ENCODE peak calls at places on chromosomes 13 and 19, in nine cellular contexts. One of them, this sample, is unnamed.

GRCh38 chr13:101545521-101545920 is 93.0 kb downstream of the ITGBL1 start:
- DNase-seq in PC-3: peak
- DNase-seq in heart left ventricle: no peak
- DNase-seq in Peyer's patch: no peak
- DNase-seq in cardiac muscle cell: no peak
- DNase-seq in psoas muscle: no peak
- DNase-seq in AG04449: no peak
- DNase-seq in ovary: no peak
- DNase-seq in sigmoid colon: no peak
- DNase-seq in this sample: no peak

GRCh38 chr19:38547446-38547845 is 70.3 kb downstream of the MAP4K1 start:
- DNase-seq in PC-3: no peak
- DNase-seq in heart left ventricle: no peak
- DNase-seq in Peyer's patch: no peak
- DNase-seq in cardiac muscle cell: no peak
- DNase-seq in psoas muscle: no peak
- DNase-seq in AG04449: no peak
- DNase-seq in ovary: no peak
- DNase-seq in sigmoid colon: no peak
- DNase-seq in this sample: no peak

GRCh38 chr19:8585894-8586750 is 8.9 kb upstream of the MYO1F start:
- DNase-seq in PC-3: peak
- DNase-seq in heart left ventricle: no peak
- DNase-seq in Peyer's patch: peak
- DNase-seq in cardiac muscle cell: peak
- DNase-seq in psoas muscle: no peak
- DNase-seq in AG04449: no peak
- DNase-seq in ovary: peak
- DNase-seq in sigmoid colon: no peak
- DNase-seq in this sample: peak

GRCh38 chr13:25292301-25292700 is 5.0 kb upstream of the MTMR6 start:
- DNase-seq in PC-3: peak
- DNase-seq in heart left ventricle: no peak
- DNase-seq in Peyer's patch: no peak
- DNase-seq in cardiac muscle cell: no peak
- DNase-seq in psoas muscle: no peak
- DNase-seq in AG04449: no peak
- DNase-seq in ovary: no peak
- DNase-seq in sigmoid colon: no peak
- DNase-seq in this sample: no peak

GRCh38 chr19:18208098-18208951 is 4.5 kb upstream of the RAB3A start:
- DNase-seq in PC-3: peak
- DNase-seq in heart left ventricle: peak
- DNase-seq in Peyer's patch: peak
- DNase-seq in cardiac muscle cell: no peak
- DNase-seq in psoas muscle: peak
- DNase-seq in AG04449: no peak
- DNase-seq in ovary: peak
- DNase-seq in sigmoid colon: peak
- DNase-seq in this sample: no peak

GRCh38 chr13:109331898-109332297 is 454.5 kb downstream of the IRS2 start:
- DNase-seq in PC-3: peak
- DNase-seq in heart left ventricle: no peak
- DNase-seq in Peyer's patch: no peak
- DNase-seq in cardiac muscle cell: no peak
- DNase-seq in psoas muscle: no peak
- DNase-seq in AG04449: peak
- DNase-seq in ovary: no peak
- DNase-seq in sigmoid colon: no peak
- DNase-seq in this sample: no peak

GRCh38 chr13:31862828-31863227 is 123.5 kb downstream of the RXFP2 start:
- DNase-seq in PC-3: no peak
- DNase-seq in heart left ventricle: no peak
- DNase-seq in Peyer's patch: no peak
- DNase-seq in cardiac muscle cell: no peak
- DNase-seq in psoas muscle: no peak
- DNase-seq in AG04449: no peak
- DNase-seq in ovary: no peak
- DNase-seq in sigmoid colon: no peak
- DNase-seq in this sample: no peak

GRCh38 chr19:15433519-15434069 is 14.8 kb upstream of the AKAP8L start:
- DNase-seq in PC-3: no peak
- DNase-seq in heart left ventricle: no peak
- DNase-seq in Peyer's patch: peak
- DNase-seq in cardiac muscle cell: no peak
- DNase-seq in psoas muscle: peak
- DNase-seq in AG04449: no peak
- DNase-seq in ovary: no peak
- DNase-seq in sigmoid colon: no peak
- DNase-seq in this sample: no peak

GRCh38 chr19:38949580-38950367 is 19.0 kb downstream of the MRPS12 start:
- DNase-seq in PC-3: peak
- DNase-seq in heart left ventricle: peak
- DNase-seq in Peyer's patch: peak
- DNase-seq in cardiac muscle cell: peak
- DNase-seq in psoas muscle: peak
- DNase-seq in AG04449: no peak
- DNase-seq in ovary: peak
- DNase-seq in sigmoid colon: peak
- DNase-seq in this sample: peak

GRCh38 chr13:112874751-112875300 is 94.2 kb upstream of the MCF2L start:
- DNase-seq in PC-3: no peak
- DNase-seq in heart left ventricle: no peak
- DNase-seq in Peyer's patch: peak
- DNase-seq in cardiac muscle cell: no peak
- DNase-seq in psoas muscle: peak
- DNase-seq in AG04449: no peak
- DNase-seq in ovary: no peak
- DNase-seq in sigmoid colon: peak
- DNase-seq in this sample: no peak

GRCh38 chr13:34810996-34811395 is 131.1 kb upstream of the NBEA start:
- DNase-seq in PC-3: no peak
- DNase-seq in heart left ventricle: no peak
- DNase-seq in Peyer's patch: no peak
- DNase-seq in cardiac muscle cell: no peak
- DNase-seq in psoas muscle: no peak
- DNase-seq in AG04449: no peak
- DNase-seq in ovary: no peak
- DNase-seq in sigmoid colon: no peak
- DNase-seq in this sample: no peak

GRCh38 chr19:5037936-5038335 is 69.0 kb downstream of the KDM4B start:
- DNase-seq in PC-3: no peak
- DNase-seq in heart left ventricle: no peak
- DNase-seq in Peyer's patch: no peak
- DNase-seq in cardiac muscle cell: no peak
- DNase-seq in psoas muscle: no peak
- DNase-seq in AG04449: no peak
- DNase-seq in ovary: no peak
- DNase-seq in sigmoid colon: no peak
- DNase-seq in this sample: no peak

GRCh38 chr13:49533586-49534269 is 38.0 kb downstream of the PHF11 start:
- DNase-seq in PC-3: no peak
- DNase-seq in heart left ventricle: no peak
- DNase-seq in Peyer's patch: no peak
- DNase-seq in cardiac muscle cell: no peak
- DNase-seq in psoas muscle: no peak
- DNase-seq in AG04449: no peak
- DNase-seq in ovary: no peak
- DNase-seq in sigmoid colon: no peak
- DNase-seq in this sample: no peak

GRCh38 chr13:110388141-110388943 is 81.3 kb downstream of the COL4A2 start:
- DNase-seq in PC-3: no peak
- DNase-seq in heart left ventricle: peak
- DNase-seq in Peyer's patch: no peak
- DNase-seq in cardiac muscle cell: no peak
- DNase-seq in psoas muscle: peak
- DNase-seq in AG04449: no peak
- DNase-seq in ovary: peak
- DNase-seq in sigmoid colon: peak
- DNase-seq in this sample: no peak

GRCh38 chr13:50081106-50081898 is 66.1 kb downstream of the KCNRG start:
- DNase-seq in PC-3: no peak
- DNase-seq in heart left ventricle: peak
- DNase-seq in Peyer's patch: peak
- DNase-seq in cardiac muscle cell: peak
- DNase-seq in psoas muscle: peak
- DNase-seq in AG04449: no peak
- DNase-seq in ovary: peak
- DNase-seq in sigmoid colon: peak
- DNase-seq in this sample: peak

GRCh38 chr13:78426183-78426582 is 177.2 kb downstream of the POU4F1 start:
- DNase-seq in PC-3: no peak
- DNase-seq in heart left ventricle: no peak
- DNase-seq in Peyer's patch: no peak
- DNase-seq in cardiac muscle cell: no peak
- DNase-seq in psoas muscle: no peak
- DNase-seq in AG04449: no peak
- DNase-seq in ovary: no peak
- DNase-seq in sigmoid colon: no peak
- DNase-seq in this sample: no peak

DNA sequence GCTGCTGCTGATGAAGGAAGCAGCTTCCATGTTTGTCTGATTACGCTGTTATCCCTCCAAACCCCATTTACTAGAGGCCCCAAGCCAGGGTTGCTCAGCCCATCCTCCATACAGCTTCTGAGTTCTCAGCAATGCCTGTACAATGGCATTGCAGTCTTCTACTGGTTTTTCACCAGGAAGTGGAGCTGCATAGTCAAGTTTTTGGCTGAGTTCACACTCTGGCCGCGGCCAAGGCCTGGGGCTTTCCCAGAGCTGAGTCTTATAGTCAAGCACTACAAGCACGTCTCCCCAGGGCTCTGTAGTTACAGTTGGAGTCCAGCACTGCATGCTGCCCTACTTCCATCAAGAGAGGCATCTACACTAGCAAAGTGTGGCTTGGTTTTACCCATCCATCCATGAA is 182.5 kb downstream of the POU4F1 start:
- DNase-seq in PC-3: no peak
- DNase-seq in heart left ventricle: peak
- DNase-seq in Peyer's patch: no peak
- DNase-seq in cardiac muscle cell: no peak
- DNase-seq in psoas muscle: no peak
- DNase-seq in AG04449: no peak
- DNase-seq in ovary: no peak
- DNase-seq in sigmoid colon: no peak
- DNase-seq in this sample: no peak
- TF ChIP-seq CTCF in PC-3: no peak
- TF ChIP-seq CTCF in heart left ventricle: no peak
- TF ChIP-seq CTCF in Peyer's patch: no peak
- TF ChIP-seq CTCF in cardiac muscle cell: no peak
- TF ChIP-seq CTCF in psoas muscle: no peak
- TF ChIP-seq CTCF in AG04449: no peak
- TF ChIP-seq CTCF in ovary: no peak
- TF ChIP-seq CTCF in sigmoid colon: no peak
- TF ChIP-seq CTCF in this sample: no peak

DNA sequence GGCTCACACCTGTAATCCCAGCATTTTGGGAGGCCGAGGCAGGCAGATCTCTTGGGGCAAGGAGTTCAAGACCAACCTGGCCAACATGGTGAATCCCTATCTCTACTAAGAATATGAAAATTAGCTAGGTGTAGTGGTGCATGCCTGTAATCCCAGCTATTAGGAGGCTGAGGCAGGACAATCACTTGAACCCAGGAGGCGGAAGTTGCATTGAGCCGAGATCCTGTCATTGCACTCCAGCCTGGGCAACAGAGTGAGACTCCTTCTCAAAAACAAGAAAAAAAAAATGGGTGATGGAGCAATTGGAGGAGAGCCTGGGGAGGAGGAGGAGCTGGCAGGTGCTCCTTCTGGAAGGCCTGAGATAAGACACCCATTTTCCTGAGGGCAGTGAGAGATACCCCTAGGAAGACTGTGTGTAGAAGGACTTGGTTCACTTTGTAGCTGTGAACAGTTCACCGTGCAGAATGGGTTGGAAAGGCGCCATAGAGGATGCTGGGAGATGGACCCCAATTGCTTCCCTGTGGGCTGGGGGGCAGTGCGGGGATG is 8.7 kb upstream of the CARM1 start:
- DNase-seq in PC-3: no peak
- DNase-seq in heart left ventricle: no peak
- DNase-seq in Peyer's patch: no peak
- DNase-seq in cardiac muscle cell: no peak
- DNase-seq in psoas muscle: no peak
- DNase-seq in AG04449: no peak
- DNase-seq in ovary: no peak
- DNase-seq in sigmoid colon: no peak
- DNase-seq in this sample: no peak
- TF ChIP-seq CTCF in PC-3: no peak
- TF ChIP-seq CTCF in heart left ventricle: no peak
- TF ChIP-seq CTCF in Peyer's patch: no peak
- TF ChIP-seq CTCF in cardiac muscle cell: no peak
- TF ChIP-seq CTCF in psoas muscle: no peak
- TF ChIP-seq CTCF in AG04449: no peak
- TF ChIP-seq CTCF in ovary: no peak
- TF ChIP-seq CTCF in sigmoid colon: no peak
- TF ChIP-seq CTCF in this sample: no peak

GRCh38 chr19:55654833-55655647 is at the start of gene U2AF2:
- DNase-seq in PC-3: peak
- DNase-seq in heart left ventricle: peak
- DNase-seq in Peyer's patch: peak
- DNase-seq in cardiac muscle cell: peak
- DNase-seq in psoas muscle: peak
- DNase-seq in AG04449: no peak
- DNase-seq in ovary: peak
- DNase-seq in sigmoid colon: peak
- DNase-seq in this sample: peak
- TF ChIP-seq CTCF in PC-3: no peak
- TF ChIP-seq CTCF in heart left ventricle: no peak
- TF ChIP-seq CTCF in Peyer's patch: no peak
- TF ChIP-seq CTCF in cardiac muscle cell: no peak
- TF ChIP-seq CTCF in psoas muscle: no peak
- TF ChIP-seq CTCF in AG04449: no peak
- TF ChIP-seq CTCF in ovary: peak
- TF ChIP-seq CTCF in sigmoid colon: no peak
- TF ChIP-seq CTCF in this sample: no peak

GRCh38 chr13:76886005-76886291 is 257 bp downstream of the KCTD12 start:
- DNase-seq in PC-3: no peak
- DNase-seq in heart left ventricle: no peak
- DNase-seq in Peyer's patch: no peak
- DNase-seq in cardiac muscle cell: no peak
- DNase-seq in psoas muscle: peak
- DNase-seq in AG04449: no peak
- DNase-seq in ovary: no peak
- DNase-seq in sigmoid colon: no peak
- DNase-seq in this sample: no peak

GRCh38 chr13:76887070-76887563 is 912 bp upstream of the KCTD12 start:
- DNase-seq in PC-3: no peak
- DNase-seq in heart left ventricle: peak
- DNase-seq in Peyer's patch: no peak
- DNase-seq in cardiac muscle cell: peak
- DNase-seq in psoas muscle: no peak
- DNase-seq in AG04449: no peak
- DNase-seq in ovary: peak
- DNase-seq in sigmoid colon: no peak
- DNase-seq in this sample: no peak

GRCh38 chr13:76885203-76886004 is 801 bp downstream of the KCTD12 start:
- DNase-seq in PC-3: peak
- DNase-seq in heart left ventricle: peak
- DNase-seq in Peyer's patch: peak
- DNase-seq in cardiac muscle cell: peak
- DNase-seq in psoas muscle: peak
- DNase-seq in AG04449: no peak
- DNase-seq in ovary: peak
- DNase-seq in sigmoid colon: peak
- DNase-seq in this sample: peak

GRCh38 chr13:76884571-76885202 is 1.5 kb downstream of the KCTD12 start:
- DNase-seq in PC-3: peak
- DNase-seq in heart left ventricle: no peak
- DNase-seq in Peyer's patch: no peak
- DNase-seq in cardiac muscle cell: peak
- DNase-seq in psoas muscle: no peak
- DNase-seq in AG04449: no peak
- DNase-seq in ovary: no peak
- DNase-seq in sigmoid colon: peak
- DNase-seq in this sample: no peak

GRCh38 chr13:76886292-76887061 is at the start of gene KCTD12:
- DNase-seq in PC-3: peak
- DNase-seq in heart left ventricle: peak
- DNase-seq in Peyer's patch: peak
- DNase-seq in cardiac muscle cell: peak
- DNase-seq in psoas muscle: peak
- DNase-seq in AG04449: no peak
- DNase-seq in ovary: peak
- DNase-seq in sigmoid colon: peak
- DNase-seq in this sample: peak
- TF ChIP-seq CTCF in PC-3: peak
- TF ChIP-seq CTCF in heart left ventricle: no peak
- TF ChIP-seq CTCF in Peyer's patch: peak
- TF ChIP-seq CTCF in cardiac muscle cell: peak
- TF ChIP-seq CTCF in psoas muscle: peak
- TF ChIP-seq CTCF in AG04449: peak
- TF ChIP-seq CTCF in ovary: peak
- TF ChIP-seq CTCF in sigmoid colon: no peak
- TF ChIP-seq CTCF in this sample: peak